ENCODE peak calls at places on chromosome 6, in four cellular contexts. F is WTC11, Z is K562, D is GM12878. R is an unnamed sample.

GRCh38 chr6:45946352-45946751 is 69.3 kb downstream of the CLIC5 start:
- DNase-seq in F (peak; percentile 45), Z (peak; percentile 34), D (no peak), R (peak; percentile 25)

GRCh38 chr6:122144229-122144628 is 255.2 kb upstream of the HSF2 start:
- DNase-seq in F (no peak), Z (no peak), D (no peak), R (no peak)

GRCh38 chr6:20233007-20233730 is 20.9 kb upstream of the MBOAT1 start:
- DNase-seq in F (no peak), Z (no peak), D (no peak), R (no peak)

GRCh38 chr6:132487762-132488161 is 25.2 kb downstream of the STX7 start:
- DNase-seq in F (no peak), Z (no peak), D (no peak), R (no peak)

GRCh38 chr6:129678463-129678862 is 31.5 kb downstream of the ARHGAP18 start:
- DNase-seq in F (no peak), Z (no peak), D (no peak), R (no peak)

GRCh38 chr6:85516168-85516567 is 66.3 kb downstream of the NT5E start:
- DNase-seq in F (no peak), Z (no peak), D (no peak), R (peak; percentile 44)

GRCh38 chr6:123873974-123874373 is 70.3 kb downstream of the NKAIN2 start:
- DNase-seq in F (no peak), Z (no peak), D (no peak), R (no peak)

GRCh38 chr6:111406200-111406711 is 76.8 kb downstream of the REV3L start:
- DNase-seq in F (no peak), Z (no peak), D (peak; percentile 96), R (no peak)

GRCh38 chr6:38262609-38263008 is 377.1 kb downstream of the BTBD9 start:
- DNase-seq in F (no peak), Z (no peak), D (no peak), R (no peak)

GRCh38 chr6:157760589-157761330 is 62.3 kb upstream of the SNX9 start:
- DNase-seq in F (no peak), Z (peak; percentile 32), D (no peak), R (no peak)
- TF ChIP-seq NR2C2 in F (no peak), Z (no peak), D (no peak), R (no peak)

GRCh38 chr6:110039996-110040383 is 61.9 kb downstream of the GPR6 start:
- DNase-seq in F (peak; percentile 35), Z (peak; percentile 10), D (no peak), R (no peak)
- TF ChIP-seq NR2C2 in F (no peak), Z (no peak), D (no peak), R (no peak)

DNA sequence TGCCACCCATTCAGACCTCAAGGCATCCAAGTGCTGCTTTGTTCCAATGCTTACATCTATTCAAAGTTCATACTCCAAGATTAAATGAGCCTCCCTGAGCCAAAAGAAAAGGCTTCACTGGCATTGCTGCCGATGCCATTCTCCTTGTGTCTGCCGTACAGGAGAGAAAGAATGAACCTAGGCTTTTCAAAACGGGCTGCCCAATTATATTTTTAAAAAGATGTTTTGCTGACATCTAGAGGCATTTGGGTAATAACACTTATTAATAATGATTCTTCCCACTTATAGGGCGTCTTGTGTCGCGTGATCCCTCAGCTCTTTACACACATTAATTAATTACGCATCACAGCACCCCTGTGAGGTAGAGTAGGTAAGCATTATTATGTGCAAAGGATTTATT is 545.6 kb downstream of the PKHD1 start:
- DNase-seq in F (no peak), Z (peak; percentile 3), D (no peak), R (no peak)
- TF ChIP-seq NR2C2 in F (no peak), Z (no peak), D (no peak), R (no peak)

DNA sequence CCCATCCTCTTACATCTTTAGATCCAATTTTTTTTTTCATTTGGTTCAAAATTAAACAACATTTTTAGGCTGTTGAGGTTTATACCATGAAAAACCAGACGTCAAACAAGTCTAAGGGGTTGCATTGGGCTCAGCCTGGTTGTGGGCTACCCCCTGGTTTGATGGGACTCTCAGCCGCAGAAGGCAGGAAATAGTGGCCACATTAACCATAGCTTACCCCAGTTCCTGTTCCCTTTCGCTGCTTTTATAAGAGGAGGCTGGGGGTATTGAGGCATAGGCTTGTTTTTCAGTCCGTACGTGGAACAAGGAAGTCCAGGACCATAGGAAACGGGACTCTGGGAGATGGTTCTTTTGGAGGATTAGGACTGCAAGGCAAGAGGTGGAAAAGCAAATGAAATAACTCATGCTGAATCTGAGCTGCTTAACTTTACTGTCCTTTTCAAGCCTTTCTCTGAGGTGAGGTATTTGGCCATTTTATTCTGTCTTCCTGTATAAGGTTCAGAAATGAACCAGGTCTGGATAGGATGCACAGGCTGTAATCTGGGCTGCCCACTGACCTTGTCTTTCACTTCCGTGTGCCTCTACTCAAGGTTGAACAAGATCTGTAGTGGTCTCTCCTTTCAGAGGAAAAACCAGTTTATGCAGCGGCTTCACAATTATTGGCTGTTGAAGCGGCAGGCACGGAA is 7.7 kb downstream of the BRPF3 start:
- DNase-seq in F (no peak), Z (no peak), D (peak; percentile 27), R (no peak)
- TF ChIP-seq NR2C2 in F (no peak), Z (no peak), D (no peak), R (no peak)

DNA sequence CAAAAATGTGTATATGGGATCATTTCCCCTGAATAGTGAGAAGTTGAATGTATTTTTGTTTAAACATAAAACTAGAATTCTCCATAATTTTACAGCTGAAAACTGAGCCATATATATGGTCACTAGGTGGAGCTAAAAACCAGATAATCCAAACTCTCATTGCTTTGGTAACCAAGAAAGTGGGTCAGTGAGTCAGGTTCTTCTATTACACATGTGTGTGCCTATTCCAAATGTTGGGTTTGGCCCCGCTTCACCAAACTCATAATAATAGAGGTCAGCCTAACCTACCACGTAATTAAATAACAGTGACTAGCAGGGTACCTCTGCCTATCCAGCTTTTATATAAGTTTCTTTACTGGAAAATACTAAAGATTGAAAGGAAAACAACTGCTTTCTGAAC is 19.3 kb upstream of the RNGTT start:
- DNase-seq in F (no peak), Z (peak; percentile 60), D (peak; percentile 19), R (peak; percentile 55)
- TF ChIP-seq NR2C2 in F (no peak), Z (no peak), D (no peak), R (no peak)

GRCh38 chr6:117270121-117270959 is 5.0 kb downstream of the VGLL2 start:
- DNase-seq in F (peak; percentile 61), Z (no peak), D (no peak), R (no peak)

GRCh38 chr6:117272032-117272866 is 6.9 kb downstream of the VGLL2 start:
- DNase-seq in F (no peak), Z (no peak), D (no peak), R (no peak)

GRCh38 chr6:117272886-117273285 is 7.5 kb downstream of the VGLL2 start:
- DNase-seq in F (no peak), Z (no peak), D (no peak), R (no peak)

GRCh38 chr6:117269649-117270120 is 4.3 kb downstream of the VGLL2 start:
- DNase-seq in F (no peak), Z (no peak), D (no peak), R (no peak)

DNA sequence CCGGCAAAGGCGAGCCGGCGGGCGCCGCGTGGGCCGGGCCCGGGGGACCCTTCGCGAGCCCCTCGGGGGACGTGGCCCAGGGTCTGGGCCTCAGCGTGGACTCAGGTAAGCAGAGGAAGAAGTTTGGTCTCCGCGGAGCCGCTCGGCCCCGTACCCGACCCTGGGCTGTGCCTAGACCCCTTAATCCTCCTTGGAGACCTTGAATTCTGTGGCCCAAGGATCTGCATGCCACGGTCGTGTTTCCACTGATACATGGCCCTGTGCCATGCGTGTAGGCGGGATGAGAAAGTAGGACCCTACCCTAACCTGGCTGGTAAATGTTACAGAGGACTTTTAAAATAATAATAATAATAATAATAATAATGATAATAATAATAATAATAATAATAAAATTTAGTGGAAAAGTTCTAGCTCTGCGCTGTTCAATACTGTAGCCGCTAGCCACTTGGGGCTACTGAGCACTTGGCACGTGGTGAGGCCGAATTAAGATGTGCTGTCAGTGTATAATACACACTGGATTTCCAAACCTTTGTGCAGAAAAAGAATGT is 5.7 kb downstream of the VGLL2 start:
- DNase-seq in F (no peak), Z (no peak), D (no peak), R (no peak)
- TF ChIP-seq NR2C2 in F (no peak), Z (no peak), D (no peak), R (no peak)